ENCODE peak calls at places on chromosomes 4 and X, in nine cellular contexts. U, J, N, P, L, E, G, O and C are unnamed samples.

GRCh38 chrX:16172391-16172790 is 5.1 kb downstream of the MAGEB17 start:
- DNase-seq in U (no peak), J (no peak), N (no peak), P (no peak), L (peak; percentile 75), E (no peak), G (no peak), O (no peak), C (no peak)

GRCh38 chr4:46386570-46386969 is 3.4 kb downstream of the GABRA2 start:
- DNase-seq in U (no peak), J (peak; percentile 48), N (no peak), P (no peak), L (peak; percentile 77), E (peak; percentile 70), G (no peak), O (no peak), C (no peak)

GRCh38 chr4:95505801-95506200 is 43.0 kb downstream of the UNC5C start:
- DNase-seq in U (no peak), J (no peak), N (no peak), P (no peak), L (no peak), E (no peak), G (no peak), O (no peak), C (no peak)

GRCh38 chr4:56910172-56910967 is 2.7 kb downstream of the REST start:
- DNase-seq in U (no peak), J (peak; percentile 16), N (no peak), P (no peak), L (no peak), E (no peak), G (no peak), O (no peak), C (no peak)

GRCh38 chr4:150149381-150149780 is 71.1 kb downstream of the DCLK2 start:
- DNase-seq in U (no peak), J (no peak), N (no peak), P (no peak), L (no peak), E (no peak), G (no peak), O (no peak), C (no peak)

GRCh38 chr4:4216668-4217067 is 10.1 kb downstream of the OTOP1 start:
- DNase-seq in U (peak; percentile 75), J (no peak), N (no peak), P (no peak), L (peak; percentile 52), E (peak; percentile 63), G (no peak), O (no peak), C (no peak)

GRCh38 chr4:176735300-176735699 is 57.4 kb downstream of the VEGFC start:
- DNase-seq in U (no peak), J (no peak), N (no peak), P (no peak), L (no peak), E (peak; percentile 21), G (no peak), O (no peak), C (no peak)

GRCh38 chr4:11614426-11614825 is 185.7 kb upstream of the HS3ST1 start:
- DNase-seq in U (no peak), J (no peak), N (no peak), P (no peak), L (no peak), E (no peak), G (no peak), O (no peak), C (no peak)

GRCh38 chr4:41505161-41505653 is 32.8 kb upstream of the LIMCH1 start:
- DNase-seq in U (peak; percentile 71), J (no peak), N (no peak), P (no peak), L (no peak), E (no peak), G (no peak), O (no peak), C (no peak)

GRCh38 chr4:173572493-173573129 is 42.6 kb upstream of the HAND2 start:
- DNase-seq in U (no peak), J (no peak), N (no peak), P (no peak), L (no peak), E (no peak), G (no peak), O (no peak), C (no peak)

GRCh38 chr4:88846232-88846790 is 148.7 kb upstream of the NAP1L5 start:
- DNase-seq in U (no peak), J (no peak), N (no peak), P (no peak), L (no peak), E (no peak), G (no peak), O (no peak), C (no peak)

GRCh38 chr4:153518001-153518400 is 51.8 kb downstream of the TMEM131L start:
- DNase-seq in U (no peak), J (no peak), N (no peak), P (no peak), L (no peak), E (no peak), G (no peak), O (no peak), C (no peak)